ENCODE peak calls at places on chromosome 4, in ten cellular contexts. One of them, this sample, is unnamed.

GRCh38 chr4:152352645-152353116 is 183.2 kb downstream of the FBXW7 start:
- DNase-seq in RCC 7860: peak; percentile 70
- DNase-seq in activated effector memory CD4-positive, alpha-beta T cell treated with Interleukin-2 at 50 U/mL for 16 hours: no peak
- DNase-seq in activated naive CD8-positive, alpha-beta T cell treated with anti-CD3 and anti-CD28 coated beads, Interleukin-2, amount 50 U/mL, for 16 hours: no peak
- DNase-seq in B cell: peak; percentile 41
- DNase-seq in A549: peak; percentile 8
- DNase-seq in mesothelial cell of epicardium: peak; percentile 64
- DNase-seq in upper lobe of left lung: no peak
- DNase-seq in M059J: peak; percentile 92
- DNase-seq in heart right ventricle: peak; percentile 23
- DNase-seq in this sample: peak; percentile 19

GRCh38 chr4:35818520-35818919 is 425.8 kb downstream of the ARAP2 start:
- DNase-seq in RCC 7860: peak; percentile 13
- DNase-seq in activated effector memory CD4-positive, alpha-beta T cell treated with Interleukin-2 at 50 U/mL for 16 hours: no peak
- DNase-seq in activated naive CD8-positive, alpha-beta T cell treated with anti-CD3 and anti-CD28 coated beads, Interleukin-2, amount 50 U/mL, for 16 hours: no peak
- DNase-seq in B cell: no peak
- DNase-seq in A549: no peak
- DNase-seq in mesothelial cell of epicardium: no peak
- DNase-seq in upper lobe of left lung: no peak
- DNase-seq in M059J: peak; percentile 25
- DNase-seq in heart right ventricle: no peak
- DNase-seq in this sample: no peak

GRCh38 chr4:173883821-173884220 is 353.8 kb upstream of the HAND2 start:
- DNase-seq in RCC 7860: no peak
- DNase-seq in activated effector memory CD4-positive, alpha-beta T cell treated with Interleukin-2 at 50 U/mL for 16 hours: no peak
- DNase-seq in activated naive CD8-positive, alpha-beta T cell treated with anti-CD3 and anti-CD28 coated beads, Interleukin-2, amount 50 U/mL, for 16 hours: no peak
- DNase-seq in B cell: no peak
- DNase-seq in A549: no peak
- DNase-seq in mesothelial cell of epicardium: no peak
- DNase-seq in upper lobe of left lung: no peak
- DNase-seq in M059J: peak; percentile 1
- DNase-seq in heart right ventricle: no peak
- DNase-seq in this sample: no peak

GRCh38 chr4:98006060-98006459 is 137.2 kb downstream of the STPG2 start:
- DNase-seq in RCC 7860: no peak
- DNase-seq in activated effector memory CD4-positive, alpha-beta T cell treated with Interleukin-2 at 50 U/mL for 16 hours: no peak
- DNase-seq in activated naive CD8-positive, alpha-beta T cell treated with anti-CD3 and anti-CD28 coated beads, Interleukin-2, amount 50 U/mL, for 16 hours: no peak
- DNase-seq in B cell: no peak
- DNase-seq in A549: no peak
- DNase-seq in mesothelial cell of epicardium: no peak
- DNase-seq in upper lobe of left lung: no peak
- DNase-seq in M059J: no peak
- DNase-seq in heart right ventricle: no peak
- DNase-seq in this sample: no peak

GRCh38 chr4:2570036-2570435 is 33.6 kb downstream of the FAM193A start:
- DNase-seq in RCC 7860: no peak
- DNase-seq in activated effector memory CD4-positive, alpha-beta T cell treated with Interleukin-2 at 50 U/mL for 16 hours: no peak
- DNase-seq in activated naive CD8-positive, alpha-beta T cell treated with anti-CD3 and anti-CD28 coated beads, Interleukin-2, amount 50 U/mL, for 16 hours: no peak
- DNase-seq in B cell: no peak
- DNase-seq in A549: no peak
- DNase-seq in mesothelial cell of epicardium: no peak
- DNase-seq in upper lobe of left lung: no peak
- DNase-seq in M059J: no peak
- DNase-seq in heart right ventricle: no peak
- DNase-seq in this sample: no peak

GRCh38 chr4:176709417-176709816 is 83.3 kb downstream of the VEGFC start:
- DNase-seq in RCC 7860: no peak
- DNase-seq in activated effector memory CD4-positive, alpha-beta T cell treated with Interleukin-2 at 50 U/mL for 16 hours: no peak
- DNase-seq in activated naive CD8-positive, alpha-beta T cell treated with anti-CD3 and anti-CD28 coated beads, Interleukin-2, amount 50 U/mL, for 16 hours: no peak
- DNase-seq in B cell: no peak
- DNase-seq in A549: no peak
- DNase-seq in mesothelial cell of epicardium: no peak
- DNase-seq in upper lobe of left lung: no peak
- DNase-seq in M059J: no peak
- DNase-seq in heart right ventricle: no peak
- DNase-seq in this sample: no peak

GRCh38 chr4:94978904-94979303 is 221.1 kb downstream of the BMPR1B start:
- DNase-seq in RCC 7860: no peak
- DNase-seq in activated effector memory CD4-positive, alpha-beta T cell treated with Interleukin-2 at 50 U/mL for 16 hours: no peak
- DNase-seq in activated naive CD8-positive, alpha-beta T cell treated with anti-CD3 and anti-CD28 coated beads, Interleukin-2, amount 50 U/mL, for 16 hours: no peak
- DNase-seq in B cell: no peak
- DNase-seq in A549: no peak
- DNase-seq in mesothelial cell of epicardium: no peak
- DNase-seq in upper lobe of left lung: no peak
- DNase-seq in M059J: no peak
- DNase-seq in heart right ventricle: no peak
- DNase-seq in this sample: no peak

GRCh38 chr4:91302120-91302519 is 1001.6 kb upstream of the GRID2 start:
- DNase-seq in RCC 7860: no peak
- DNase-seq in activated effector memory CD4-positive, alpha-beta T cell treated with Interleukin-2 at 50 U/mL for 16 hours: no peak
- DNase-seq in activated naive CD8-positive, alpha-beta T cell treated with anti-CD3 and anti-CD28 coated beads, Interleukin-2, amount 50 U/mL, for 16 hours: no peak
- DNase-seq in B cell: no peak
- DNase-seq in A549: no peak
- DNase-seq in mesothelial cell of epicardium: no peak
- DNase-seq in upper lobe of left lung: no peak
- DNase-seq in M059J: no peak
- DNase-seq in heart right ventricle: no peak
- DNase-seq in this sample: no peak

GRCh38 chr4:85398276-85398675 is 76.7 kb upstream of the ARHGAP24 start:
- DNase-seq in RCC 7860: no peak
- DNase-seq in activated effector memory CD4-positive, alpha-beta T cell treated with Interleukin-2 at 50 U/mL for 16 hours: no peak
- DNase-seq in activated naive CD8-positive, alpha-beta T cell treated with anti-CD3 and anti-CD28 coated beads, Interleukin-2, amount 50 U/mL, for 16 hours: no peak
- DNase-seq in B cell: no peak
- DNase-seq in A549: no peak
- DNase-seq in mesothelial cell of epicardium: no peak
- DNase-seq in upper lobe of left lung: no peak
- DNase-seq in M059J: no peak
- DNase-seq in heart right ventricle: no peak
- DNase-seq in this sample: no peak

GRCh38 chr4:85381968-85382367 is 93.0 kb upstream of the ARHGAP24 start:
- DNase-seq in RCC 7860: no peak
- DNase-seq in activated effector memory CD4-positive, alpha-beta T cell treated with Interleukin-2 at 50 U/mL for 16 hours: no peak
- DNase-seq in activated naive CD8-positive, alpha-beta T cell treated with anti-CD3 and anti-CD28 coated beads, Interleukin-2, amount 50 U/mL, for 16 hours: no peak
- DNase-seq in B cell: no peak
- DNase-seq in A549: no peak
- DNase-seq in mesothelial cell of epicardium: no peak
- DNase-seq in upper lobe of left lung: no peak
- DNase-seq in M059J: no peak
- DNase-seq in heart right ventricle: no peak
- DNase-seq in this sample: no peak

GRCh38 chr4:5784021-5784420 is 73.0 kb downstream of the EVC start:
- DNase-seq in RCC 7860: no peak
- DNase-seq in activated effector memory CD4-positive, alpha-beta T cell treated with Interleukin-2 at 50 U/mL for 16 hours: no peak
- DNase-seq in activated naive CD8-positive, alpha-beta T cell treated with anti-CD3 and anti-CD28 coated beads, Interleukin-2, amount 50 U/mL, for 16 hours: no peak
- DNase-seq in B cell: no peak
- DNase-seq in A549: no peak
- DNase-seq in mesothelial cell of epicardium: no peak
- DNase-seq in upper lobe of left lung: no peak
- DNase-seq in M059J: no peak
- DNase-seq in heart right ventricle: no peak
- DNase-seq in this sample: no peak

GRCh38 chr4:140135529-140136021 is 18.4 kb downstream of the MAML3 start:
- DNase-seq in RCC 7860: no peak
- DNase-seq in activated effector memory CD4-positive, alpha-beta T cell treated with Interleukin-2 at 50 U/mL for 16 hours: no peak
- DNase-seq in activated naive CD8-positive, alpha-beta T cell treated with anti-CD3 and anti-CD28 coated beads, Interleukin-2, amount 50 U/mL, for 16 hours: no peak
- DNase-seq in B cell: no peak
- DNase-seq in A549: no peak
- DNase-seq in mesothelial cell of epicardium: peak; percentile 78
- DNase-seq in upper lobe of left lung: no peak
- DNase-seq in M059J: peak; percentile 38
- DNase-seq in heart right ventricle: peak; percentile 63
- DNase-seq in this sample: no peak

GRCh38 chr4:10063544-10064300 is 42.4 kb upstream of the SLC2A9 start:
- DNase-seq in RCC 7860: peak; percentile 74
- DNase-seq in activated effector memory CD4-positive, alpha-beta T cell treated with Interleukin-2 at 50 U/mL for 16 hours: no peak
- DNase-seq in activated naive CD8-positive, alpha-beta T cell treated with anti-CD3 and anti-CD28 coated beads, Interleukin-2, amount 50 U/mL, for 16 hours: no peak
- DNase-seq in B cell: no peak
- DNase-seq in A549: no peak
- DNase-seq in mesothelial cell of epicardium: no peak
- DNase-seq in upper lobe of left lung: no peak
- DNase-seq in M059J: peak; percentile 59
- DNase-seq in heart right ventricle: peak; percentile 53
- DNase-seq in this sample: peak; percentile 8

GRCh38 chr4:149676076-149676475 is 139.6 kb downstream of the IQCM start:
- DNase-seq in RCC 7860: no peak
- DNase-seq in activated effector memory CD4-positive, alpha-beta T cell treated with Interleukin-2 at 50 U/mL for 16 hours: no peak
- DNase-seq in activated naive CD8-positive, alpha-beta T cell treated with anti-CD3 and anti-CD28 coated beads, Interleukin-2, amount 50 U/mL, for 16 hours: no peak
- DNase-seq in B cell: no peak
- DNase-seq in A549: no peak
- DNase-seq in mesothelial cell of epicardium: no peak
- DNase-seq in upper lobe of left lung: no peak
- DNase-seq in M059J: no peak
- DNase-seq in heart right ventricle: no peak
- DNase-seq in this sample: no peak

GRCh38 chr4:138242076-138242829 is at the start of gene SLC7A11:
- DNase-seq in RCC 7860: peak; percentile 99
- DNase-seq in activated effector memory CD4-positive, alpha-beta T cell treated with Interleukin-2 at 50 U/mL for 16 hours: no peak
- DNase-seq in activated naive CD8-positive, alpha-beta T cell treated with anti-CD3 and anti-CD28 coated beads, Interleukin-2, amount 50 U/mL, for 16 hours: peak; percentile 3
- DNase-seq in B cell: peak; percentile 51
- DNase-seq in A549: peak; percentile 20
- DNase-seq in mesothelial cell of epicardium: peak; percentile 52
- DNase-seq in upper lobe of left lung: no peak
- DNase-seq in M059J: peak; percentile 96
- DNase-seq in heart right ventricle: no peak
- DNase-seq in this sample: peak; percentile 98

GRCh38 chr4:27098034-27098433 is 237.4 kb downstream of the STIM2 start:
- DNase-seq in RCC 7860: no peak
- DNase-seq in activated effector memory CD4-positive, alpha-beta T cell treated with Interleukin-2 at 50 U/mL for 16 hours: no peak
- DNase-seq in activated naive CD8-positive, alpha-beta T cell treated with anti-CD3 and anti-CD28 coated beads, Interleukin-2, amount 50 U/mL, for 16 hours: no peak
- DNase-seq in B cell: no peak
- DNase-seq in A549: no peak
- DNase-seq in mesothelial cell of epicardium: no peak
- DNase-seq in upper lobe of left lung: no peak
- DNase-seq in M059J: no peak
- DNase-seq in heart right ventricle: no peak
- DNase-seq in this sample: no peak

GRCh38 chr4:156992943-156993342 is 21.3 kb upstream of the PDGFC start:
- DNase-seq in RCC 7860: no peak
- DNase-seq in activated effector memory CD4-positive, alpha-beta T cell treated with Interleukin-2 at 50 U/mL for 16 hours: no peak
- DNase-seq in activated naive CD8-positive, alpha-beta T cell treated with anti-CD3 and anti-CD28 coated beads, Interleukin-2, amount 50 U/mL, for 16 hours: no peak
- DNase-seq in B cell: no peak
- DNase-seq in A549: no peak
- DNase-seq in mesothelial cell of epicardium: no peak
- DNase-seq in upper lobe of left lung: no peak
- DNase-seq in M059J: no peak
- DNase-seq in heart right ventricle: no peak
- DNase-seq in this sample: no peak

GRCh38 chr4:54961357-54961975 is 163.9 kb downstream of the KDR start:
- DNase-seq in RCC 7860: peak; percentile 11
- DNase-seq in activated effector memory CD4-positive, alpha-beta T cell treated with Interleukin-2 at 50 U/mL for 16 hours: no peak
- DNase-seq in activated naive CD8-positive, alpha-beta T cell treated with anti-CD3 and anti-CD28 coated beads, Interleukin-2, amount 50 U/mL, for 16 hours: no peak
- DNase-seq in B cell: no peak
- DNase-seq in A549: peak; percentile 2
- DNase-seq in mesothelial cell of epicardium: no peak
- DNase-seq in upper lobe of left lung: no peak
- DNase-seq in M059J: peak; percentile 36
- DNase-seq in heart right ventricle: no peak
- DNase-seq in this sample: peak; percentile 47

GRCh38 chr4:129672941-129673340 is 577.0 kb downstream of the C4orf33 start:
- DNase-seq in RCC 7860: no peak
- DNase-seq in activated effector memory CD4-positive, alpha-beta T cell treated with Interleukin-2 at 50 U/mL for 16 hours: no peak
- DNase-seq in activated naive CD8-positive, alpha-beta T cell treated with anti-CD3 and anti-CD28 coated beads, Interleukin-2, amount 50 U/mL, for 16 hours: no peak
- DNase-seq in B cell: no peak
- DNase-seq in A549: no peak
- DNase-seq in mesothelial cell of epicardium: no peak
- DNase-seq in upper lobe of left lung: no peak
- DNase-seq in M059J: no peak
- DNase-seq in heart right ventricle: no peak
- DNase-seq in this sample: no peak

GRCh38 chr4:20532871-20533870 is 167.1 kb upstream of the PACRGL start:
- DNase-seq in RCC 7860: peak; percentile 90
- DNase-seq in activated effector memory CD4-positive, alpha-beta T cell treated with Interleukin-2 at 50 U/mL for 16 hours: no peak
- DNase-seq in activated naive CD8-positive, alpha-beta T cell treated with anti-CD3 and anti-CD28 coated beads, Interleukin-2, amount 50 U/mL, for 16 hours: no peak
- DNase-seq in B cell: no peak
- DNase-seq in A549: no peak
- DNase-seq in mesothelial cell of epicardium: no peak
- DNase-seq in upper lobe of left lung: no peak
- DNase-seq in M059J: peak; percentile 94
- DNase-seq in heart right ventricle: no peak
- DNase-seq in this sample: peak; percentile 7

GRCh38 chr4:183129675-183130074 is 30.6 kb downstream of the WWC2 start:
- DNase-seq in RCC 7860: no peak
- DNase-seq in activated effector memory CD4-positive, alpha-beta T cell treated with Interleukin-2 at 50 U/mL for 16 hours: no peak
- DNase-seq in activated naive CD8-positive, alpha-beta T cell treated with anti-CD3 and anti-CD28 coated beads, Interleukin-2, amount 50 U/mL, for 16 hours: no peak
- DNase-seq in B cell: no peak
- DNase-seq in A549: no peak
- DNase-seq in mesothelial cell of epicardium: no peak
- DNase-seq in upper lobe of left lung: no peak
- DNase-seq in M059J: no peak
- DNase-seq in heart right ventricle: no peak
- DNase-seq in this sample: no peak

GRCh38 chr4:168643083-168643795 is 146.4 kb downstream of the PALLD start:
- DNase-seq in RCC 7860: no peak
- DNase-seq in activated effector memory CD4-positive, alpha-beta T cell treated with Interleukin-2 at 50 U/mL for 16 hours: no peak
- DNase-seq in activated naive CD8-positive, alpha-beta T cell treated with anti-CD3 and anti-CD28 coated beads, Interleukin-2, amount 50 U/mL, for 16 hours: no peak
- DNase-seq in B cell: no peak
- DNase-seq in A549: no peak
- DNase-seq in mesothelial cell of epicardium: no peak
- DNase-seq in upper lobe of left lung: no peak
- DNase-seq in M059J: no peak
- DNase-seq in heart right ventricle: no peak
- DNase-seq in this sample: no peak

GRCh38 chr4:174582463-174582862 is 60.2 kb upstream of the HPGD start:
- DNase-seq in RCC 7860: no peak
- DNase-seq in activated effector memory CD4-positive, alpha-beta T cell treated with Interleukin-2 at 50 U/mL for 16 hours: no peak
- DNase-seq in activated naive CD8-positive, alpha-beta T cell treated with anti-CD3 and anti-CD28 coated beads, Interleukin-2, amount 50 U/mL, for 16 hours: no peak
- DNase-seq in B cell: no peak
- DNase-seq in A549: no peak
- DNase-seq in mesothelial cell of epicardium: no peak
- DNase-seq in upper lobe of left lung: no peak
- DNase-seq in M059J: no peak
- DNase-seq in heart right ventricle: no peak
- DNase-seq in this sample: no peak

GRCh38 chr4:25030283-25031076 is at the start of gene LGI2:
- DNase-seq in RCC 7860: no peak
- DNase-seq in activated effector memory CD4-positive, alpha-beta T cell treated with Interleukin-2 at 50 U/mL for 16 hours: no peak
- DNase-seq in activated naive CD8-positive, alpha-beta T cell treated with anti-CD3 and anti-CD28 coated beads, Interleukin-2, amount 50 U/mL, for 16 hours: no peak
- DNase-seq in B cell: no peak
- DNase-seq in A549: no peak
- DNase-seq in mesothelial cell of epicardium: peak; percentile 72
- DNase-seq in upper lobe of left lung: peak; percentile 89
- DNase-seq in M059J: no peak
- DNase-seq in heart right ventricle: peak; percentile 51
- DNase-seq in this sample: no peak

GRCh38 chr4:8028368-8028767 is 88.7 kb upstream of the AFAP1 start:
- DNase-seq in RCC 7860: no peak
- DNase-seq in activated effector memory CD4-positive, alpha-beta T cell treated with Interleukin-2 at 50 U/mL for 16 hours: no peak
- DNase-seq in activated naive CD8-positive, alpha-beta T cell treated with anti-CD3 and anti-CD28 coated beads, Interleukin-2, amount 50 U/mL, for 16 hours: no peak
- DNase-seq in B cell: no peak
- DNase-seq in A549: no peak
- DNase-seq in mesothelial cell of epicardium: no peak
- DNase-seq in upper lobe of left lung: no peak
- DNase-seq in M059J: no peak
- DNase-seq in heart right ventricle: no peak
- DNase-seq in this sample: no peak

GRCh38 chr4:73222466-73223257 is 35.9 kb downstream of the ANKRD17 start:
- DNase-seq in RCC 7860: peak; percentile 84
- DNase-seq in activated effector memory CD4-positive, alpha-beta T cell treated with Interleukin-2 at 50 U/mL for 16 hours: peak; percentile 15
- DNase-seq in activated naive CD8-positive, alpha-beta T cell treated with anti-CD3 and anti-CD28 coated beads, Interleukin-2, amount 50 U/mL, for 16 hours: no peak
- DNase-seq in B cell: peak; percentile 53
- DNase-seq in A549: peak; percentile 65
- DNase-seq in mesothelial cell of epicardium: no peak
- DNase-seq in upper lobe of left lung: no peak
- DNase-seq in M059J: peak; percentile 88
- DNase-seq in heart right ventricle: no peak
- DNase-seq in this sample: peak; percentile 86

This sample was measured in SW480.